ENCODE peak calls at places on chromosomes 7 and 10, in four cellular contexts. Q, N, Y and F are unnamed samples.

GRCh38 chr10:65570143-65571010 is 1355.5 kb upstream of the LRRTM3 start:
- DNase-seq in N (peak; percentile 19), Y (peak; percentile 12), Q (peak; percentile 72), F (no peak)

GRCh38 chr7:47191876-47192291 is 390.0 kb downstream of the TNS3 start:
- DNase-seq in Q (no peak), N (no peak), Y (no peak), F (no peak)

GRCh38 chr10:78742406-78742729 is 326.4 kb upstream of the ZMIZ1 start:
- DNase-seq in Y (no peak), N (no peak), Q (no peak), F (no peak)

GRCh38 chr10:16117305-16117695 is 257.0 kb upstream of the MINDY3 start:
- DNase-seq in Q (no peak), Y (no peak), N (no peak), F (no peak)

GRCh38 chr7:132077986-132078385 is 498.3 kb downstream of the PLXNA4 start:
- DNase-seq in Q (no peak), Y (no peak), N (no peak), F (no peak)

GRCh38 chr7:134991469-134992339 is 5.4 kb downstream of the AGBL3 start:
- DNase-seq in Y (no peak), N (no peak), Q (no peak), F (no peak)

GRCh38 chr10:88080213-88080612 is 216.8 kb downstream of the PTEN start:
- DNase-seq in Y (no peak), Q (no peak), N (no peak), F (no peak)

GRCh38 chr10:101097881-101098280 is 33.2 kb upstream of the TLX1 start:
- DNase-seq in Q (no peak), N (no peak), Y (no peak), F (no peak)

GRCh38 chr10:15324113-15324512 is 47.0 kb downstream of the FAM171A1 start:
- DNase-seq in Q (no peak), Y (no peak), N (no peak), F (no peak)

GRCh38 chr7:45580053-45580872 is 6.1 kb downstream of the ADCY1 start:
- DNase-seq in N (no peak), Y (no peak), Q (no peak), F (peak; percentile 43)

GRCh38 chr10:101878869-101879268 is 35.3 kb upstream of the KCNIP2 start:
- DNase-seq in Q (no peak), N (no peak), Y (no peak), F (no peak)

GRCh38 chr10:96719850-96720421 is 378 bp downstream of the PIK3AP1 start:
- DNase-seq in Y (peak; percentile 57), Q (peak; percentile 19), N (peak; percentile 39), F (no peak)

GRCh38 chr7:77450054-77450453 is 33.9 kb upstream of the GSAP start:
- DNase-seq in Y (no peak), N (no peak), Q (no peak), F (no peak)

GRCh38 chr7:71414490-71414889 is 282.5 kb downstream of the GALNT17 start:
- DNase-seq in Q (no peak), N (no peak), Y (no peak), F (peak; percentile 19)

GRCh38 chr10:80861882-80862281 is 324.2 kb downstream of the SH2D4B start:
- DNase-seq in Y (no peak), Q (no peak), N (no peak), F (no peak)

GRCh38 chr10:21626457-21627161 is 92.6 kb downstream of the MLLT10 start:
- DNase-seq in Y (no peak), N (no peak), Q (no peak), F (no peak)

GRCh38 chr10:120386196-120386595 is 70.8 kb upstream of the PLPP4 start:
- DNase-seq in Q (no peak), Y (no peak), N (no peak), F (no peak)

GRCh38 chr7:120060283-120060682 is 212.7 kb upstream of the KCND2 start:
- DNase-seq in Q (no peak), Y (no peak), N (no peak), F (no peak)

GRCh38 chr7:3239291-3239691 is 61.8 kb upstream of the SDK1 start:
- DNase-seq in Q (no peak), Y (no peak), N (no peak), F (peak; percentile 44)

GRCh38 chr7:37359662-37360444 is 88.8 kb downstream of the ELMO1 start:
- DNase-seq in N (no peak), Y (no peak), Q (no peak), F (no peak)

GRCh38 chr10:2197663-2198062 is 460.3 kb upstream of the ADARB2 start:
- DNase-seq in N (no peak), Q (no peak), Y (no peak), F (no peak)

GRCh38 chr10:121284952-121285351 is 313.3 kb downstream of the FGFR2 start:
- DNase-seq in N (peak; percentile 45), Q (no peak), Y (no peak), F (no peak)

GRCh38 chr10:13792011-13792410 is 205.2 kb downstream of the PRPF18 start:
- DNase-seq in Y (no peak), N (peak; percentile 78), Q (no peak), F (no peak)

GRCh38 chr10:15120523-15120922 is 23.4 kb downstream of the RPP38 start:
- DNase-seq in Q (no peak), N (no peak), Y (no peak), F (no peak)

GRCh38 chr10:74021248-74022055 is 23.5 kb downstream of the VCL start:
- DNase-seq in N (no peak), Q (no peak), Y (no peak), F (no peak)

GRCh38 chr7:124918662-124919061 is 11.0 kb downstream of the POT1 start:
- DNase-seq in N (no peak), Y (no peak), Q (no peak), F (no peak)

GRCh38 chr10:30438016-30438850 is 4.2 kb downstream of the MAP3K8 start:
- DNase-seq in N (no peak), Y (no peak), Q (no peak), F (no peak)

GRCh38 chr7:16265184-16265804 is 156.0 kb downstream of the CRPPA start:
- DNase-seq in Q (no peak), Y (no peak), N (no peak), F (no peak)

GRCh38 chr10:92916433-92916832 is 68.1 kb downstream of the EXOC6 start:
- DNase-seq in Q (no peak), N (no peak), Y (no peak), F (no peak)

GRCh38 chr10:122342293-122343134 is 32.0 kb upstream of the PLEKHA1 start:
- DNase-seq in Q (peak; percentile 39), Y (peak; percentile 71), N (peak; percentile 50), F (no peak)

GRCh38 chr10:29535778-29536459 is 98.9 kb downstream of the SVIL start:
- DNase-seq in Q (no peak), N (no peak), Y (no peak), F (no peak)

GRCh38 chr10:125129076-125129458 is 31.3 kb downstream of the CTBP2 start:
- DNase-seq in N (no peak), Y (no peak), Q (no peak), F (no peak)

GRCh38 chr10:120963053-120963533 is 111.9 kb downstream of the WDR11 start:
- DNase-seq in N (no peak), Q (no peak), Y (no peak), F (no peak)

GRCh38 chr10:28873540-28873939 is 196.2 kb downstream of the BAMBI start:
- DNase-seq in Y (no peak), Q (no peak), N (no peak), F (no peak)

GRCh38 chr10:110153396-110153795 is 54.0 kb upstream of the MXI1 start:
- DNase-seq in Q (no peak), Y (no peak), N (no peak), F (no peak)
- H3K4me3 ChIP-seq in Q (no peak overlapping the region), Y (no peak overlapping the region), N (no peak overlapping the region), F (no peak overlapping the region)

DNA sequence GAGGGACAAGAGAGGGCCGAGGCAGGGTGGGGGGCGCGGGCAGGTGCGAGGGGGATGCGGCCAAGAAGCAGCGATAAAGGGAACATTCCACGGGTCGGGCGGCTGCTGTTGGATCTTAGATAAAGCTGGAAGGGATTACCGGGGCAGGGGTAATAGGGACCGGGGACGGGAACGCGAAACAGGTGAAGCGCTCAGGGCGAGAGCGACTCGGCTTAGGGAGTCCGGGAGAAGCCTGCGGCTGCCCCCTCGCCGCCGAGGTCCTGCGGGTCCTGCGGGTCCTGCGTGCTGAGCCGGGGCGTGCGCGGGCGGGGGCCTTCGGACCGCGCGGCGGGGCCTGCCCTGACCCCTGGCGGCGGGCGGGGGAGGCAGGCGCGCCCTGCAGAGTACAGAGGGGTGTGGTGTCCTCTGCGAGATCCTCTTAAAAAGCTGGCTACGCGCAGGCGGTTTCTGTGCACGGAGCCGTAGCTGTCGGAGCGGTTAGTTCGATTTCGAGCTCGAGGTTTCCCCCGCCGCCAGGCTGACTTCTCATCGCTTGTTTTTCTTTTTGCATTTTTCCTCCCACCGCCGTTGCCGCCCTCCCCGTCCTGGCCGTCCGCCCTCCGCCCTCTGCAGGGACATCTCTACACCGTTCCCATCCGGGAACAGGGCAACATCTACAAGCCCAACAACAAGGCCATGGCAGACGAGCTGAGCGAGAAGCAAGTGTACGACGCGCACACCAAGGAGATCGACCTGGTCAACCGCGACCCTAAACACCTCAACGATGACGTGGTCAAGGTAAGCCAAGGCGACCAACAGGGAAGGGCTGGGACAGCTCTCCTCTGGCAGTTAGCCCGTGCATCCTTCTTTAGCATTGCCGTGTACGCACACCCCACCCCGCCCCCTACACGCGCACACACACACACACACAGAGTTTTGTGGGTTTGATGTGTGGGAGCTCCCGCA is 1.3 kb downstream of the CAV1 start:
- DNase-seq in Y (peak; percentile 83), Q (no peak), N (peak; percentile 60), F (peak; percentile 68)
- TF ChIP-seq POLR2A in Y (peak; percentile 30), Q (peak; percentile 67), N (no peak), F (no peak)

DNA sequence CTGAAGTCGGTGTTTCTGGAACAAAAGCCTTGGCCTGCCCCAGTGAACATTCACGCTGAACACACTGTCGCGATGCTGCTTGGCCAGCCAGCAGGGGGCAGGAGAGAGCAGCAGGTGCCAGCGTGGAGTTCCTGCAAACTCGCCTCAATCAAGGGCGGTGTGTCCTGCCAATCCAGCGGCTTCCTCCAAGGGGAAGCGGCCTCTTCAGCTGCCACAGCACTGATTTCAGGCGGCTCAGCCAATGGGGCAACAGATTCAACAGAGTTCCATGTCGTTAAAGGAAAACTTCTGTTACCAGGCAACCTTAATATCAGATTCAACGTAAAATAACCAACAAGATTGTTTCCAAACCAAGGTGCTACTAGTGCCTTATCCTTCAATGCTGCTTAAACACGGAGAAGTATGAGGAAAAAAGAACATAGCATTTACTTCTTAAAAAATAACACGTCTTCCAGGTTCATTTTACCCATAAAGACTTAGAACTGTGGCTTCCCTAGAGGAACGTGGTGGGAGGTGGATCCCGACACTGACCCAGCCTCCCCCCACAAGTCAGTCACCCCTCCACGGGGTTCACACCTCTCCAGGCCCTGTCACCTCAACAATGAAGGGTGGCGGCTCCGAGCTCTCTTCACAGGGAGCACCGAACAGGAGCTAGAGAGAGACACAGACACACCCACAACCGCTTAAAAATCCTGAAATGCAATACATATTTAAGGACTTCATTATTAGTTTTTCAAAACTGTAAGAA is 178.2 kb downstream of the DIP2C start:
- DNase-seq in N (peak; percentile 96), Q (peak; percentile 83), Y (peak; percentile 85), F (peak; percentile 94)
- H3K4me3 ChIP-seq in N (no peak overlapping the region), Q (no peak overlapping the region), Y (no peak overlapping the region), F (no peak overlapping the region)

GRCh38 chr7:155296006-155296787 is 1.5 kb upstream of the INSIG1 start:
- DNase-seq in N (no peak), Q (no peak), Y (no peak), F (no peak)

GRCh38 chr7:155296788-155297516 is 726 bp upstream of the INSIG1 start:
- DNase-seq in N (peak; percentile 77), Y (peak; percentile 49), Q (no peak), F (peak; percentile 40)

GRCh38 chr7:155293721-155294642 is 3.7 kb upstream of the INSIG1 start:
- DNase-seq in Y (no peak), Q (no peak), N (no peak), F (no peak)

GRCh38 chr7:155297517-155298287 is at the start of gene INSIG1:
- DNase-seq in Q (peak; percentile 75), Y (peak; percentile 86), N (peak; percentile 89), F (peak; percentile 89)

GRCh38 chr7:155295511-155295910 is 2.2 kb upstream of the INSIG1 start:
- DNase-seq in N (no peak), Y (no peak), Q (no peak), F (no peak)
- TF ChIP-seq POLR2A in N (no peak), Y (no peak), Q (no peak), F (no peak)